ENCODE peak calls at places on chromosome 9, in nine cellular contexts. One of them, this sample, is unnamed.

GRCh38 chr9:81680006-81680405 is 9.3 kb downstream of the TLE1 start:
- DNase-seq in lung: no peak
- DNase-seq in activated CD8-positive, alpha-beta T cell treated with anti-CD3 and anti-CD28 coated beads for 36 hours: no peak
- DNase-seq in natural killer cell: no peak
- DNase-seq in MM.1S: no peak
- DNase-seq in pancreas: no peak
- DNase-seq in HFFc6: no peak
- DNase-seq in body of pancreas: no peak
- DNase-seq in NB4: no peak
- DNase-seq in this sample: no peak

GRCh38 chr9:84293001-84293798 is 47.4 kb downstream of the SLC28A3 start:
- DNase-seq in lung: no peak
- DNase-seq in activated CD8-positive, alpha-beta T cell treated with anti-CD3 and anti-CD28 coated beads for 36 hours: peak; percentile 22
- DNase-seq in natural killer cell: no peak
- DNase-seq in MM.1S: peak; percentile 33
- DNase-seq in pancreas: no peak
- DNase-seq in HFFc6: no peak
- DNase-seq in body of pancreas: no peak
- DNase-seq in NB4: peak; percentile 64
- DNase-seq in this sample: no peak

GRCh38 chr9:79023134-79023577 is 548.6 kb upstream of the TLE4 start:
- DNase-seq in lung: no peak
- DNase-seq in activated CD8-positive, alpha-beta T cell treated with anti-CD3 and anti-CD28 coated beads for 36 hours: no peak
- DNase-seq in natural killer cell: no peak
- DNase-seq in MM.1S: no peak
- DNase-seq in pancreas: no peak
- DNase-seq in HFFc6: peak; percentile 96
- DNase-seq in body of pancreas: no peak
- DNase-seq in NB4: no peak
- DNase-seq in this sample: no peak

GRCh38 chr9:16484744-16485143 is 385.7 kb downstream of the BNC2 start:
- DNase-seq in lung: no peak
- DNase-seq in activated CD8-positive, alpha-beta T cell treated with anti-CD3 and anti-CD28 coated beads for 36 hours: no peak
- DNase-seq in natural killer cell: no peak
- DNase-seq in MM.1S: no peak
- DNase-seq in pancreas: no peak
- DNase-seq in HFFc6: no peak
- DNase-seq in body of pancreas: no peak
- DNase-seq in NB4: no peak
- DNase-seq in this sample: no peak

GRCh38 chr9:136339958-136340310 is 12.6 kb downstream of the GPSM1 start:
- DNase-seq in lung: no peak
- DNase-seq in activated CD8-positive, alpha-beta T cell treated with anti-CD3 and anti-CD28 coated beads for 36 hours: no peak
- DNase-seq in natural killer cell: no peak
- DNase-seq in MM.1S: no peak
- DNase-seq in pancreas: no peak
- DNase-seq in HFFc6: no peak
- DNase-seq in body of pancreas: no peak
- DNase-seq in NB4: no peak
- DNase-seq in this sample: no peak

GRCh38 chr9:68793605-68794343 is 88.7 kb downstream of the PIP5K1B start:
- DNase-seq in lung: no peak
- DNase-seq in activated CD8-positive, alpha-beta T cell treated with anti-CD3 and anti-CD28 coated beads for 36 hours: peak; percentile 30
- DNase-seq in natural killer cell: no peak
- DNase-seq in MM.1S: no peak
- DNase-seq in pancreas: no peak
- DNase-seq in HFFc6: no peak
- DNase-seq in body of pancreas: no peak
- DNase-seq in NB4: no peak
- DNase-seq in this sample: no peak

GRCh38 chr9:655875-656274 is 185.6 kb upstream of the DMRT1 start:
- DNase-seq in lung: peak; percentile 55
- DNase-seq in activated CD8-positive, alpha-beta T cell treated with anti-CD3 and anti-CD28 coated beads for 36 hours: no peak
- DNase-seq in natural killer cell: peak; percentile 23
- DNase-seq in MM.1S: no peak
- DNase-seq in pancreas: peak; percentile 80
- DNase-seq in HFFc6: no peak
- DNase-seq in body of pancreas: peak; percentile 88
- DNase-seq in NB4: peak; percentile 71
- DNase-seq in this sample: no peak

GRCh38 chr9:124356745-124357390 is 58.4 kb downstream of the PSMB7 start:
- DNase-seq in lung: no peak
- DNase-seq in activated CD8-positive, alpha-beta T cell treated with anti-CD3 and anti-CD28 coated beads for 36 hours: no peak
- DNase-seq in natural killer cell: no peak
- DNase-seq in MM.1S: no peak
- DNase-seq in pancreas: no peak
- DNase-seq in HFFc6: no peak
- DNase-seq in body of pancreas: no peak
- DNase-seq in NB4: no peak
- DNase-seq in this sample: no peak

GRCh38 chr9:15246688-15247087 is 60.3 kb downstream of the TTC39B start:
- DNase-seq in lung: no peak
- DNase-seq in activated CD8-positive, alpha-beta T cell treated with anti-CD3 and anti-CD28 coated beads for 36 hours: peak; percentile 22
- DNase-seq in natural killer cell: no peak
- DNase-seq in MM.1S: no peak
- DNase-seq in pancreas: no peak
- DNase-seq in HFFc6: no peak
- DNase-seq in body of pancreas: no peak
- DNase-seq in NB4: no peak
- DNase-seq in this sample: no peak

GRCh38 chr9:70285246-70285645 is 26.5 kb downstream of the SMC5 start:
- DNase-seq in lung: no peak
- DNase-seq in activated CD8-positive, alpha-beta T cell treated with anti-CD3 and anti-CD28 coated beads for 36 hours: no peak
- DNase-seq in natural killer cell: no peak
- DNase-seq in MM.1S: no peak
- DNase-seq in pancreas: no peak
- DNase-seq in HFFc6: peak; percentile 12
- DNase-seq in body of pancreas: no peak
- DNase-seq in NB4: no peak
- DNase-seq in this sample: no peak

GRCh38 chr9:121670447-121670846 is 19.0 kb downstream of the DAB2IP start:
- DNase-seq in lung: no peak
- DNase-seq in activated CD8-positive, alpha-beta T cell treated with anti-CD3 and anti-CD28 coated beads for 36 hours: no peak
- DNase-seq in natural killer cell: no peak
- DNase-seq in MM.1S: no peak
- DNase-seq in pancreas: peak; percentile 55
- DNase-seq in HFFc6: no peak
- DNase-seq in body of pancreas: peak; percentile 86
- DNase-seq in NB4: no peak
- DNase-seq in this sample: no peak

GRCh38 chr9:94936411-94936810 is 209.9 kb downstream of the AOPEP start:
- DNase-seq in lung: no peak
- DNase-seq in activated CD8-positive, alpha-beta T cell treated with anti-CD3 and anti-CD28 coated beads for 36 hours: no peak
- DNase-seq in natural killer cell: no peak
- DNase-seq in MM.1S: no peak
- DNase-seq in pancreas: no peak
- DNase-seq in HFFc6: no peak
- DNase-seq in body of pancreas: no peak
- DNase-seq in NB4: no peak
- DNase-seq in this sample: no peak

GRCh38 chr9:127543973-127544533 is 68.0 kb upstream of the STXBP1 start:
- DNase-seq in lung: no peak
- DNase-seq in activated CD8-positive, alpha-beta T cell treated with anti-CD3 and anti-CD28 coated beads for 36 hours: no peak
- DNase-seq in natural killer cell: no peak
- DNase-seq in MM.1S: no peak
- DNase-seq in pancreas: no peak
- DNase-seq in HFFc6: no peak
- DNase-seq in body of pancreas: peak; percentile 62
- DNase-seq in NB4: no peak
- DNase-seq in this sample: no peak

GRCh38 chr9:127546125-127546832 is 65.8 kb upstream of the STXBP1 start:
- DNase-seq in lung: no peak
- DNase-seq in activated CD8-positive, alpha-beta T cell treated with anti-CD3 and anti-CD28 coated beads for 36 hours: no peak
- DNase-seq in natural killer cell: no peak
- DNase-seq in MM.1S: no peak
- DNase-seq in pancreas: no peak
- DNase-seq in HFFc6: no peak
- DNase-seq in body of pancreas: no peak
- DNase-seq in NB4: no peak
- DNase-seq in this sample: no peak

GRCh38 chr9:127548352-127548878 is 63.7 kb upstream of the STXBP1 start:
- DNase-seq in lung: no peak
- DNase-seq in activated CD8-positive, alpha-beta T cell treated with anti-CD3 and anti-CD28 coated beads for 36 hours: no peak
- DNase-seq in natural killer cell: no peak
- DNase-seq in MM.1S: no peak
- DNase-seq in pancreas: no peak
- DNase-seq in HFFc6: no peak
- DNase-seq in body of pancreas: no peak
- DNase-seq in NB4: no peak
- DNase-seq in this sample: no peak

GRCh38 chr9:127543221-127543620 is 68.9 kb upstream of the STXBP1 start:
- DNase-seq in lung: no peak
- DNase-seq in activated CD8-positive, alpha-beta T cell treated with anti-CD3 and anti-CD28 coated beads for 36 hours: no peak
- DNase-seq in natural killer cell: no peak
- DNase-seq in MM.1S: no peak
- DNase-seq in pancreas: no peak
- DNase-seq in HFFc6: no peak
- DNase-seq in body of pancreas: no peak
- DNase-seq in NB4: no peak
- DNase-seq in this sample: no peak

GRCh38 chr9:127545196-127546124 is 66.6 kb upstream of the STXBP1 start:
- DNase-seq in lung: peak; percentile 85
- DNase-seq in activated CD8-positive, alpha-beta T cell treated with anti-CD3 and anti-CD28 coated beads for 36 hours: no peak
- DNase-seq in natural killer cell: no peak
- DNase-seq in MM.1S: no peak
- DNase-seq in pancreas: peak; percentile 85
- DNase-seq in HFFc6: peak; percentile 47
- DNase-seq in body of pancreas: peak; percentile 99
- DNase-seq in NB4: no peak
- DNase-seq in this sample: no peak
- TF ChIP-seq CTCF in lung: no peak
- TF ChIP-seq CTCF in activated CD8-positive, alpha-beta T cell treated with anti-CD3 and anti-CD28 coated beads for 36 hours: no peak
- TF ChIP-seq CTCF in natural killer cell: no peak
- TF ChIP-seq CTCF in MM.1S: no peak
- TF ChIP-seq CTCF in pancreas: no peak
- TF ChIP-seq CTCF in HFFc6: peak; percentile 26
- TF ChIP-seq CTCF in body of pancreas: peak; percentile 44
- TF ChIP-seq CTCF in NB4: no peak
- TF ChIP-seq CTCF in this sample: no peak

GRCh38 chr9:104577263-104577662 is 8.3 kb downstream of the OR13C8 start:
- DNase-seq in lung: no peak
- DNase-seq in activated CD8-positive, alpha-beta T cell treated with anti-CD3 and anti-CD28 coated beads for 36 hours: no peak
- DNase-seq in natural killer cell: no peak
- DNase-seq in MM.1S: no peak
- DNase-seq in pancreas: no peak
- DNase-seq in HFFc6: no peak
- DNase-seq in body of pancreas: no peak
- DNase-seq in NB4: no peak
- DNase-seq in this sample: no peak

GRCh38 chr9:104575451-104575850 is 6.5 kb downstream of the OR13C8 start:
- DNase-seq in lung: no peak
- DNase-seq in activated CD8-positive, alpha-beta T cell treated with anti-CD3 and anti-CD28 coated beads for 36 hours: no peak
- DNase-seq in natural killer cell: no peak
- DNase-seq in MM.1S: no peak
- DNase-seq in pancreas: no peak
- DNase-seq in HFFc6: no peak
- DNase-seq in body of pancreas: no peak
- DNase-seq in NB4: no peak
- DNase-seq in this sample: no peak

DNA sequence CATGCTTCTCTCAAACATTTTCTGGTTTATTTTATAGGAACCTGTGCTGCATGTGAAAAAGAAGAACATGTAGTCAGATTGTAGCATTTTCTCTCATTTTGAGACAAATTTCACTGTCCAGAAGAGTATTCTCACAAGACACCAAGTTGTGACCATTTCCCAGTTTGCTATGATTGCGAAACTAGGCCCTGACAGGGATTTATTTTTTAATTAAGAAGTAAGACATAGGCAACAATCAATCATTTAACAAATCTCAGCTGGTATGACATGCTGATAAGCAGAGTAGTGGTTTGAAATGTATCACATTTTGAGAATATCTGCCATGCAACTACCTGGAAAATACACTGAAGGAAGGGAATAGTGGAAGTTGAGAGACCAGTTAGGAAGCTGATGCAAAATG is 11.6 kb downstream of the OR13C8 start:
- DNase-seq in lung: no peak
- DNase-seq in activated CD8-positive, alpha-beta T cell treated with anti-CD3 and anti-CD28 coated beads for 36 hours: no peak
- DNase-seq in natural killer cell: no peak
- DNase-seq in MM.1S: no peak
- DNase-seq in pancreas: no peak
- DNase-seq in HFFc6: no peak
- DNase-seq in body of pancreas: no peak
- DNase-seq in NB4: no peak
- DNase-seq in this sample: no peak
- TF ChIP-seq CTCF in lung: no peak
- TF ChIP-seq CTCF in activated CD8-positive, alpha-beta T cell treated with anti-CD3 and anti-CD28 coated beads for 36 hours: no peak
- TF ChIP-seq CTCF in natural killer cell: no peak
- TF ChIP-seq CTCF in MM.1S: no peak
- TF ChIP-seq CTCF in pancreas: no peak
- TF ChIP-seq CTCF in HFFc6: no peak
- TF ChIP-seq CTCF in body of pancreas: no peak
- TF ChIP-seq CTCF in NB4: no peak
- TF ChIP-seq CTCF in this sample: no peak

GRCh38 chr9:114953917-114954316 is 23.5 kb upstream of the TNFSF8 start:
- DNase-seq in lung: peak; percentile 47
- DNase-seq in activated CD8-positive, alpha-beta T cell treated with anti-CD3 and anti-CD28 coated beads for 36 hours: peak; percentile 35
- DNase-seq in natural killer cell: no peak
- DNase-seq in MM.1S: no peak
- DNase-seq in pancreas: no peak
- DNase-seq in HFFc6: peak; percentile 70
- DNase-seq in body of pancreas: peak; percentile 14
- DNase-seq in NB4: peak; percentile 95
- DNase-seq in this sample: no peak

GRCh38 chr9:114960276-114960675 is 29.9 kb upstream of the TNFSF8 start:
- DNase-seq in lung: no peak
- DNase-seq in activated CD8-positive, alpha-beta T cell treated with anti-CD3 and anti-CD28 coated beads for 36 hours: no peak
- DNase-seq in natural killer cell: no peak
- DNase-seq in MM.1S: no peak
- DNase-seq in pancreas: no peak
- DNase-seq in HFFc6: no peak
- DNase-seq in body of pancreas: no peak
- DNase-seq in NB4: no peak
- DNase-seq in this sample: no peak

GRCh38 chr9:114957558-114957957 is 27.2 kb upstream of the TNFSF8 start:
- DNase-seq in lung: no peak
- DNase-seq in activated CD8-positive, alpha-beta T cell treated with anti-CD3 and anti-CD28 coated beads for 36 hours: peak; percentile 13
- DNase-seq in natural killer cell: no peak
- DNase-seq in MM.1S: no peak
- DNase-seq in pancreas: no peak
- DNase-seq in HFFc6: no peak
- DNase-seq in body of pancreas: no peak
- DNase-seq in NB4: no peak
- DNase-seq in this sample: no peak

GRCh38 chr9:114954986-114955623 is 24.7 kb upstream of the TNFSF8 start:
- DNase-seq in lung: no peak
- DNase-seq in activated CD8-positive, alpha-beta T cell treated with anti-CD3 and anti-CD28 coated beads for 36 hours: no peak
- DNase-seq in natural killer cell: no peak
- DNase-seq in MM.1S: no peak
- DNase-seq in pancreas: no peak
- DNase-seq in HFFc6: no peak
- DNase-seq in body of pancreas: no peak
- DNase-seq in NB4: peak; percentile 68
- DNase-seq in this sample: no peak

GRCh38 chr9:114958021-114958846 is 27.8 kb upstream of the TNFSF8 start:
- DNase-seq in lung: peak; percentile 48
- DNase-seq in activated CD8-positive, alpha-beta T cell treated with anti-CD3 and anti-CD28 coated beads for 36 hours: peak; percentile 75
- DNase-seq in natural killer cell: no peak
- DNase-seq in MM.1S: no peak
- DNase-seq in pancreas: no peak
- DNase-seq in HFFc6: no peak
- DNase-seq in body of pancreas: no peak
- DNase-seq in NB4: peak; percentile 96
- DNase-seq in this sample: no peak
- TF ChIP-seq CTCF in lung: no peak
- TF ChIP-seq CTCF in activated CD8-positive, alpha-beta T cell treated with anti-CD3 and anti-CD28 coated beads for 36 hours: no peak
- TF ChIP-seq CTCF in natural killer cell: no peak
- TF ChIP-seq CTCF in MM.1S: no peak
- TF ChIP-seq CTCF in pancreas: no peak
- TF ChIP-seq CTCF in HFFc6: no peak
- TF ChIP-seq CTCF in body of pancreas: no peak
- TF ChIP-seq CTCF in NB4: no peak
- TF ChIP-seq CTCF in this sample: no peak

GRCh38 chr9:108512426-108513173 is 343.2 kb downstream of the ACTL7B start:
- DNase-seq in lung: no peak
- DNase-seq in activated CD8-positive, alpha-beta T cell treated with anti-CD3 and anti-CD28 coated beads for 36 hours: no peak
- DNase-seq in natural killer cell: no peak
- DNase-seq in MM.1S: no peak
- DNase-seq in pancreas: no peak
- DNase-seq in HFFc6: no peak
- DNase-seq in body of pancreas: no peak
- DNase-seq in NB4: no peak
- DNase-seq in this sample: no peak
- TF ChIP-seq CTCF in lung: no peak
- TF ChIP-seq CTCF in activated CD8-positive, alpha-beta T cell treated with anti-CD3 and anti-CD28 coated beads for 36 hours: no peak
- TF ChIP-seq CTCF in natural killer cell: no peak
- TF ChIP-seq CTCF in MM.1S: no peak
- TF ChIP-seq CTCF in pancreas: no peak
- TF ChIP-seq CTCF in HFFc6: no peak
- TF ChIP-seq CTCF in body of pancreas: no peak
- TF ChIP-seq CTCF in NB4: no peak
- TF ChIP-seq CTCF in this sample: no peak

This sample was measured in CD4-positive, alpha-beta T cell.